ENCODE peak calls at places on chromosomes 11 and 22, in five cellular contexts. C is NCI-H446, R is AG09319, J is NCI-H2029, X is tibial artery. P is an unnamed sample.

GRCh38 chr11:117547911-117548310 is 220.3 kb downstream of the CEP164 start:
- DNase-seq in R (no peak), X (no peak), J (no peak), C (peak; percentile 23), P (no peak)

GRCh38 chr11:88535916-88536547 is 198.5 kb upstream of the CTSC start:
- DNase-seq in C (no peak), X (no peak), R (peak; percentile 57), J (peak; percentile 34), P (peak; percentile 84)

GRCh38 chr22:39318507-39319283 is 728 bp downstream of the RPL3 start:
- DNase-seq in R (no peak), J (no peak), C (peak; percentile 43), X (no peak), P (no peak)

GRCh38 chr22:29947410-29948387 is 64.7 kb downstream of the MTMR3 start:
- DNase-seq in J (no peak), C (peak; percentile 54), R (no peak), X (no peak), P (peak; percentile 17)

GRCh38 chr11:114758627-114759026 is 80.3 kb downstream of the NXPE2 start:
- DNase-seq in X (no peak), C (no peak), J (no peak), R (no peak), P (no peak)

GRCh38 chr11:20164152-20164551 is 3.9 kb upstream of the DBX1 start:
- DNase-seq in X (no peak), C (no peak), J (no peak), R (no peak), P (no peak)

GRCh38 chr22:19226428-19226827 is 47.9 kb upstream of the SLC25A1 start:
- DNase-seq in R (no peak), X (no peak), J (no peak), C (no peak), P (no peak)

GRCh38 chr22:22026157-22026831 is 43.7 kb upstream of the TOP3B start:
- DNase-seq in R (no peak), X (no peak), J (no peak), C (no peak), P (no peak)

GRCh38 chr11:25351091-25351803 is 854.4 kb downstream of the LUZP2 start:
- DNase-seq in J (no peak), X (no peak), R (no peak), C (no peak), P (no peak)

GRCh38 chr11:1604181-1604580 is 4.1 kb downstream of the KRTAP5-3 start:
- DNase-seq in J (no peak), R (no peak), C (no peak), X (no peak), P (no peak)

GRCh38 chr11:34356918-34357645 is 728 bp downstream of the ABTB2 start:
- DNase-seq in C (peak; percentile 53), R (no peak), X (peak; percentile 57), J (peak; percentile 36), P (no peak)

GRCh38 chr11:7688238-7688826 is 15.0 kb upstream of the CYB5R2 start:
- DNase-seq in R (no peak), C (peak; percentile 45), J (no peak), X (no peak), P (no peak)

GRCh38 chr22:40247976-40248375 is 70.3 kb downstream of the TNRC6B start:
- DNase-seq in C (no peak), J (no peak), X (no peak), R (no peak), P (no peak)

GRCh38 chr11:27688076-27688475 is 12.2 kb downstream of the BDNF start:
- DNase-seq in C (no peak), X (no peak), J (no peak), R (no peak), P (no peak)

GRCh38 chr11:62664405-62665074 is 470 bp downstream of the C11orf98 start:
- DNase-seq in J (peak; percentile 66), C (peak; percentile 71), R (no peak), X (no peak), P (no peak)

GRCh38 chr11:2294340-2295290 is 7.1 kb downstream of the C11orf21 start:
- DNase-seq in C (no peak), R (no peak), J (no peak), X (peak; percentile 12), P (no peak)

GRCh38 chr22:19177164-19178064 is 1.1 kb downstream of the SLC25A1 start:
- DNase-seq in J (no peak), X (no peak), R (no peak), C (no peak), P (no peak)

GRCh38 chr11:110121204-110121603 is 28.0 kb downstream of the ZC3H12C start:
- DNase-seq in X (no peak), R (no peak), C (peak; percentile 52), J (no peak), P (no peak)

GRCh38 chr11:44611687-44612437 is 46.4 kb downstream of the CD82 start:
- DNase-seq in J (no peak), X (no peak), R (no peak), C (no peak), P (no peak)

GRCh38 chr11:69876013-69876412 is 56.8 kb upstream of the FGF3 start:
- DNase-seq in J (no peak), C (no peak), R (no peak), X (no peak), P (no peak)

GRCh38 chr11:27857014-27857413 is 156.8 kb upstream of the BDNF start:
- DNase-seq in C (no peak), R (no peak), X (no peak), J (no peak), P (no peak)

GRCh38 chr11:13479688-13480087 is 16.1 kb downstream of the PTH start:
- DNase-seq in C (no peak), J (no peak), R (no peak), X (no peak), P (no peak)

GRCh38 chr22:37088108-37088605 is 21.4 kb downstream of the TMPRSS6 start:
- DNase-seq in X (no peak), R (no peak), C (peak; percentile 11), J (no peak), P (no peak)

P was measured in non-pigmented ciliary epithelial cell.